ENCODE peak calls at places on chromosomes 3 and 15, in ten cellular contexts. One of them, this sample, is unnamed. For H3K36me3 and H3K4me1, the result is how much of the 10 kb centered on the place peaks cover.

GRCh38 chr3:53185761-53186465 is 24.9 kb downstream of the PRKCD start:
- DNase-seq in lung: no peak
- DNase-seq in cardiac muscle cell: no peak
- DNase-seq in heart left ventricle: no peak
- DNase-seq in lower lobe of right lung: no peak
- DNase-seq in astrocyte: no peak
- DNase-seq in thoracic aorta: no peak
- DNase-seq in CD4-positive, alpha-beta memory T cell: no peak
- DNase-seq in CD4-positive, CD25-positive, alpha-beta regulatory T cell: no peak
- DNase-seq in upper lobe of right lung: no peak
- DNase-seq in this sample: peak

GRCh38 chr15:92821491-92822116 is 78.5 kb upstream of the CHD2 start:
- DNase-seq in lung: no peak
- DNase-seq in cardiac muscle cell: no peak
- DNase-seq in heart left ventricle: no peak
- DNase-seq in lower lobe of right lung: no peak
- DNase-seq in astrocyte: peak
- DNase-seq in thoracic aorta: no peak
- DNase-seq in CD4-positive, alpha-beta memory T cell: no peak
- DNase-seq in CD4-positive, CD25-positive, alpha-beta regulatory T cell: no peak
- DNase-seq in upper lobe of right lung: no peak
- DNase-seq in this sample: no peak

GRCh38 chr3:107629556-107629955 is 106.8 kb downstream of the BBX start:
- DNase-seq in lung: no peak
- DNase-seq in cardiac muscle cell: peak
- DNase-seq in heart left ventricle: no peak
- DNase-seq in lower lobe of right lung: no peak
- DNase-seq in astrocyte: peak
- DNase-seq in thoracic aorta: no peak
- DNase-seq in CD4-positive, alpha-beta memory T cell: no peak
- DNase-seq in CD4-positive, CD25-positive, alpha-beta regulatory T cell: no peak
- DNase-seq in upper lobe of right lung: no peak
- DNase-seq in this sample: no peak

GRCh38 chr15:92886815-92887214 is 13.3 kb upstream of the CHD2 start:
- DNase-seq in lung: no peak
- DNase-seq in cardiac muscle cell: no peak
- DNase-seq in heart left ventricle: no peak
- DNase-seq in lower lobe of right lung: no peak
- DNase-seq in astrocyte: no peak
- DNase-seq in thoracic aorta: no peak
- DNase-seq in CD4-positive, alpha-beta memory T cell: no peak
- DNase-seq in CD4-positive, CD25-positive, alpha-beta regulatory T cell: no peak
- DNase-seq in upper lobe of right lung: no peak
- DNase-seq in this sample: no peak

GRCh38 chr15:41505776-41506175 is 7.9 kb downstream of the LTK start:
- DNase-seq in lung: no peak
- DNase-seq in cardiac muscle cell: no peak
- DNase-seq in heart left ventricle: no peak
- DNase-seq in lower lobe of right lung: no peak
- DNase-seq in astrocyte: no peak
- DNase-seq in thoracic aorta: no peak
- DNase-seq in CD4-positive, alpha-beta memory T cell: no peak
- DNase-seq in CD4-positive, CD25-positive, alpha-beta regulatory T cell: no peak
- DNase-seq in upper lobe of right lung: no peak
- DNase-seq in this sample: no peak

GRCh38 chr3:111769965-111770364 is 89.1 kb upstream of the PHLDB2 start:
- DNase-seq in lung: no peak
- DNase-seq in cardiac muscle cell: no peak
- DNase-seq in heart left ventricle: no peak
- DNase-seq in lower lobe of right lung: no peak
- DNase-seq in astrocyte: no peak
- DNase-seq in thoracic aorta: no peak
- DNase-seq in CD4-positive, alpha-beta memory T cell: no peak
- DNase-seq in CD4-positive, CD25-positive, alpha-beta regulatory T cell: no peak
- DNase-seq in upper lobe of right lung: no peak
- DNase-seq in this sample: no peak

GRCh38 chr3:32104492-32104891 is 1.9 kb upstream of the GPD1L start:
- DNase-seq in lung: no peak
- DNase-seq in cardiac muscle cell: no peak
- DNase-seq in heart left ventricle: no peak
- DNase-seq in lower lobe of right lung: no peak
- DNase-seq in astrocyte: no peak
- DNase-seq in thoracic aorta: no peak
- DNase-seq in CD4-positive, alpha-beta memory T cell: no peak
- DNase-seq in CD4-positive, CD25-positive, alpha-beta regulatory T cell: no peak
- DNase-seq in upper lobe of right lung: no peak
- DNase-seq in this sample: no peak

GRCh38 chr15:69760890-69761568 is 308.4 kb downstream of the RPLP1 start:
- DNase-seq in lung: peak
- DNase-seq in cardiac muscle cell: peak
- DNase-seq in heart left ventricle: peak
- DNase-seq in lower lobe of right lung: peak
- DNase-seq in astrocyte: peak
- DNase-seq in thoracic aorta: peak
- DNase-seq in CD4-positive, alpha-beta memory T cell: peak
- DNase-seq in CD4-positive, CD25-positive, alpha-beta regulatory T cell: peak
- DNase-seq in upper lobe of right lung: no peak
- DNase-seq in this sample: peak

GRCh38 chr3:115415246-115415645 is 208.1 kb upstream of the GAP43 start:
- DNase-seq in lung: no peak
- DNase-seq in cardiac muscle cell: no peak
- DNase-seq in heart left ventricle: no peak
- DNase-seq in lower lobe of right lung: no peak
- DNase-seq in astrocyte: no peak
- DNase-seq in thoracic aorta: no peak
- DNase-seq in CD4-positive, alpha-beta memory T cell: no peak
- DNase-seq in CD4-positive, CD25-positive, alpha-beta regulatory T cell: no peak
- DNase-seq in upper lobe of right lung: no peak
- DNase-seq in this sample: no peak

GRCh38 chr3:155079795-155080546 is at the start of gene MME:
- DNase-seq in lung: no peak
- DNase-seq in cardiac muscle cell: peak
- DNase-seq in heart left ventricle: peak
- DNase-seq in lower lobe of right lung: peak
- DNase-seq in astrocyte: peak
- DNase-seq in thoracic aorta: no peak
- DNase-seq in CD4-positive, alpha-beta memory T cell: no peak
- DNase-seq in CD4-positive, CD25-positive, alpha-beta regulatory T cell: no peak
- DNase-seq in upper lobe of right lung: peak
- DNase-seq in this sample: peak

GRCh38 chr15:31300208-31300661 is 26.4 kb upstream of the KLF13 start:
- DNase-seq in lung: peak
- DNase-seq in cardiac muscle cell: no peak
- DNase-seq in heart left ventricle: no peak
- DNase-seq in lower lobe of right lung: no peak
- DNase-seq in astrocyte: no peak
- DNase-seq in thoracic aorta: no peak
- DNase-seq in CD4-positive, alpha-beta memory T cell: no peak
- DNase-seq in CD4-positive, CD25-positive, alpha-beta regulatory T cell: no peak
- DNase-seq in upper lobe of right lung: peak
- DNase-seq in this sample: no peak

GRCh38 chr3:55013145-55013544 is 85.3 kb upstream of the LRTM1 start:
- DNase-seq in lung: no peak
- DNase-seq in cardiac muscle cell: peak
- DNase-seq in heart left ventricle: no peak
- DNase-seq in lower lobe of right lung: no peak
- DNase-seq in astrocyte: no peak
- DNase-seq in thoracic aorta: no peak
- DNase-seq in CD4-positive, alpha-beta memory T cell: no peak
- DNase-seq in CD4-positive, CD25-positive, alpha-beta regulatory T cell: no peak
- DNase-seq in upper lobe of right lung: no peak
- DNase-seq in this sample: no peak

GRCh38 chr3:156551261-156551660 is 3.7 kb downstream of the SSR3 start:
- DNase-seq in lung: no peak
- DNase-seq in cardiac muscle cell: peak
- DNase-seq in heart left ventricle: no peak
- DNase-seq in lower lobe of right lung: no peak
- DNase-seq in astrocyte: peak
- DNase-seq in thoracic aorta: no peak
- DNase-seq in CD4-positive, alpha-beta memory T cell: no peak
- DNase-seq in CD4-positive, CD25-positive, alpha-beta regulatory T cell: no peak
- DNase-seq in upper lobe of right lung: no peak
- DNase-seq in this sample: no peak
- H3K36me3 ChIP-seq in lung: under half
- H3K36me3 ChIP-seq in cardiac muscle cell: under half
- H3K36me3 ChIP-seq in heart left ventricle: half or more
- H3K36me3 ChIP-seq in lower lobe of right lung: half or more
- H3K36me3 ChIP-seq in astrocyte: half or more
- H3K36me3 ChIP-seq in thoracic aorta: under half
- H3K36me3 ChIP-seq in CD4-positive, alpha-beta memory T cell: under half
- H3K36me3 ChIP-seq in CD4-positive, CD25-positive, alpha-beta regulatory T cell: half or more
- H3K36me3 ChIP-seq in upper lobe of right lung: half or more
- H3K36me3 ChIP-seq in this sample: under half

DNA sequence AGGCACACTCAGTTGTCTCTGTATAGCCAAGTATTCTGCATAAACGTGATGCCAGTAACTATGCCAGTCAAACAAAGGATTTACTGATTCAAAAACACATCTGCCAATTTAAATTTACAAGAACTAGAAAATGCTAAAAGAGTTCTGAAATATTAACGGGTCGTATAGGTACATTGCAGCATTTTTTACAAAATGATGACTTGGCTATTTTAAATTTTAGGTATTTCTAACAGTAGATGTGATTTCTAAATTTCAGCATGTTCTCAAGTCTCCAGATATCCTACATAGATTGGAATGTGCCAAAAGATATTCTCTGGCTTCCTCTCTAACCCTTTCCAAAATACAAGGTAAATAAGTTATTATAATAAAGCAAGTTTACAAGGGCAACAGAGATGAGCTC is 60.3 kb downstream of the MORC1 start:
- DNase-seq in lung: no peak
- DNase-seq in cardiac muscle cell: no peak
- DNase-seq in heart left ventricle: no peak
- DNase-seq in lower lobe of right lung: no peak
- DNase-seq in astrocyte: no peak
- DNase-seq in thoracic aorta: no peak
- DNase-seq in CD4-positive, alpha-beta memory T cell: no peak
- DNase-seq in CD4-positive, CD25-positive, alpha-beta regulatory T cell: no peak
- DNase-seq in upper lobe of right lung: no peak
- DNase-seq in this sample: no peak
- H3K4me1 ChIP-seq in lung: under half
- H3K4me1 ChIP-seq in cardiac muscle cell: under half
- H3K4me1 ChIP-seq in heart left ventricle: under half
- H3K4me1 ChIP-seq in lower lobe of right lung: under half
- H3K4me1 ChIP-seq in astrocyte: under half
- H3K4me1 ChIP-seq in thoracic aorta: under half
- H3K4me1 ChIP-seq in CD4-positive, alpha-beta memory T cell: under half
- H3K4me1 ChIP-seq in CD4-positive, CD25-positive, alpha-beta regulatory T cell: under half
- H3K4me1 ChIP-seq in upper lobe of right lung: under half
- H3K4me1 ChIP-seq in this sample: under half

GRCh38 chr15:90520365-90520764 is 9.4 kb upstream of the CRTC3 start:
- DNase-seq in lung: no peak
- DNase-seq in cardiac muscle cell: no peak
- DNase-seq in heart left ventricle: no peak
- DNase-seq in lower lobe of right lung: no peak
- DNase-seq in astrocyte: no peak
- DNase-seq in thoracic aorta: no peak
- DNase-seq in CD4-positive, alpha-beta memory T cell: no peak
- DNase-seq in CD4-positive, CD25-positive, alpha-beta regulatory T cell: no peak
- DNase-seq in upper lobe of right lung: no peak
- DNase-seq in this sample: no peak

GRCh38 chr15:90523373-90523772 is 6.3 kb upstream of the CRTC3 start:
- DNase-seq in lung: no peak
- DNase-seq in cardiac muscle cell: no peak
- DNase-seq in heart left ventricle: no peak
- DNase-seq in lower lobe of right lung: no peak
- DNase-seq in astrocyte: no peak
- DNase-seq in thoracic aorta: no peak
- DNase-seq in CD4-positive, alpha-beta memory T cell: no peak
- DNase-seq in CD4-positive, CD25-positive, alpha-beta regulatory T cell: no peak
- DNase-seq in upper lobe of right lung: no peak
- DNase-seq in this sample: no peak

GRCh38 chr15:90519688-90520087 is 10.0 kb upstream of the CRTC3 start:
- DNase-seq in lung: no peak
- DNase-seq in cardiac muscle cell: no peak
- DNase-seq in heart left ventricle: no peak
- DNase-seq in lower lobe of right lung: no peak
- DNase-seq in astrocyte: peak
- DNase-seq in thoracic aorta: no peak
- DNase-seq in CD4-positive, alpha-beta memory T cell: no peak
- DNase-seq in CD4-positive, CD25-positive, alpha-beta regulatory T cell: no peak
- DNase-seq in upper lobe of right lung: no peak
- DNase-seq in this sample: no peak
- H3K4me3 ChIP-seq in lung: no peak
- H3K4me3 ChIP-seq in cardiac muscle cell: no peak
- H3K4me3 ChIP-seq in heart left ventricle: no peak
- H3K4me3 ChIP-seq in lower lobe of right lung: no peak
- H3K4me3 ChIP-seq in astrocyte: no peak
- H3K4me3 ChIP-seq in thoracic aorta: no peak
- H3K4me3 ChIP-seq in CD4-positive, alpha-beta memory T cell: no peak
- H3K4me3 ChIP-seq in CD4-positive, CD25-positive, alpha-beta regulatory T cell: no peak
- H3K4me3 ChIP-seq in upper lobe of right lung: no peak
- H3K4me3 ChIP-seq in this sample: no peak

GRCh38 chr3:148420251-148420650 is 277.5 kb upstream of the AGTR1 start:
- DNase-seq in lung: no peak
- DNase-seq in cardiac muscle cell: no peak
- DNase-seq in heart left ventricle: no peak
- DNase-seq in lower lobe of right lung: no peak
- DNase-seq in astrocyte: no peak
- DNase-seq in thoracic aorta: no peak
- DNase-seq in CD4-positive, alpha-beta memory T cell: no peak
- DNase-seq in CD4-positive, CD25-positive, alpha-beta regulatory T cell: no peak
- DNase-seq in upper lobe of right lung: no peak
- DNase-seq in this sample: no peak
- H3K36me3 ChIP-seq in lung: under half
- H3K36me3 ChIP-seq in cardiac muscle cell: under half
- H3K36me3 ChIP-seq in heart left ventricle: under half
- H3K36me3 ChIP-seq in lower lobe of right lung: under half
- H3K36me3 ChIP-seq in astrocyte: under half
- H3K36me3 ChIP-seq in thoracic aorta: under half
- H3K36me3 ChIP-seq in CD4-positive, alpha-beta memory T cell: under half
- H3K36me3 ChIP-seq in CD4-positive, CD25-positive, alpha-beta regulatory T cell: under half
- H3K36me3 ChIP-seq in upper lobe of right lung: under half
- H3K36me3 ChIP-seq in this sample: under half

GRCh38 chr3:195147649-195148121 is 123.3 kb downstream of the XXYLT1 start:
- DNase-seq in lung: no peak
- DNase-seq in cardiac muscle cell: peak
- DNase-seq in heart left ventricle: peak
- DNase-seq in lower lobe of right lung: peak
- DNase-seq in astrocyte: no peak
- DNase-seq in thoracic aorta: no peak
- DNase-seq in CD4-positive, alpha-beta memory T cell: no peak
- DNase-seq in CD4-positive, CD25-positive, alpha-beta regulatory T cell: no peak
- DNase-seq in upper lobe of right lung: no peak
- DNase-seq in this sample: peak
- H3K4me1 ChIP-seq in lung: under half
- H3K4me1 ChIP-seq in cardiac muscle cell: under half
- H3K4me1 ChIP-seq in heart left ventricle: under half
- H3K4me1 ChIP-seq in lower lobe of right lung: half or more
- H3K4me1 ChIP-seq in astrocyte: under half
- H3K4me1 ChIP-seq in thoracic aorta: under half
- H3K4me1 ChIP-seq in CD4-positive, alpha-beta memory T cell: under half
- H3K4me1 ChIP-seq in CD4-positive, CD25-positive, alpha-beta regulatory T cell: under half
- H3K4me1 ChIP-seq in upper lobe of right lung: half or more
- H3K4me1 ChIP-seq in this sample: under half

GRCh38 chr3:147389265-147390175 is 16.8 kb downstream of the ZIC4 start:
- DNase-seq in lung: no peak
- DNase-seq in cardiac muscle cell: no peak
- DNase-seq in heart left ventricle: no peak
- DNase-seq in lower lobe of right lung: no peak
- DNase-seq in astrocyte: no peak
- DNase-seq in thoracic aorta: no peak
- DNase-seq in CD4-positive, alpha-beta memory T cell: no peak
- DNase-seq in CD4-positive, CD25-positive, alpha-beta regulatory T cell: no peak
- DNase-seq in upper lobe of right lung: no peak
- DNase-seq in this sample: no peak
- H3K4me3 ChIP-seq in lung: no peak
- H3K4me3 ChIP-seq in cardiac muscle cell: no peak
- H3K4me3 ChIP-seq in heart left ventricle: no peak
- H3K4me3 ChIP-seq in lower lobe of right lung: no peak
- H3K4me3 ChIP-seq in astrocyte: no peak
- H3K4me3 ChIP-seq in thoracic aorta: no peak
- H3K4me3 ChIP-seq in CD4-positive, alpha-beta memory T cell: no peak
- H3K4me3 ChIP-seq in CD4-positive, CD25-positive, alpha-beta regulatory T cell: no peak
- H3K4me3 ChIP-seq in upper lobe of right lung: no peak
- H3K4me3 ChIP-seq in this sample: no peak